ENCODE peak calls at places on chromosomes 5 and 9, in six cellular contexts. O is Peyer's patch, U is HepG2, F is esophagus squamous epithelium, R is GM12891, V is A549. Q is an unnamed sample.
A peak's percentile ranks its signal among the peaks of the same experiment; 100 is the strongest.

GRCh38 chr5:179211076-179211475 is 134.2 kb downstream of the ADAMTS2 start:
- DNase-seq in O (no peak), U (no peak), F (no peak), R (no peak), V (no peak), Q (peak; percentile 47)

GRCh38 chr5:432201-432927 is 10.6 kb upstream of the EXOC3 start:
- DNase-seq in O (peak; percentile 40), U (no peak), F (no peak), R (no peak), V (no peak), Q (no peak)

GRCh38 chr5:73067213-73067612 is 53.2 kb upstream of the TMEM171 start:
- DNase-seq in O (no peak), U (no peak), F (no peak), R (no peak), V (no peak), Q (no peak)

GRCh38 chr5:4941957-4942830 is 197.9 kb upstream of the ADAMTS16 start:
- DNase-seq in O (no peak), U (no peak), F (no peak), R (peak; percentile 55), V (peak; percentile 28), Q (peak; percentile 58)

GRCh38 chr5:20974423-20974822 is 986.4 kb upstream of the CDH18 start:
- DNase-seq in O (no peak), U (no peak), F (no peak), R (no peak), V (no peak), Q (no peak)

GRCh38 chr9:77016111-77016525 is 3.3 kb upstream of the FOXB2 start:
- DNase-seq in O (no peak), U (no peak), F (no peak), R (no peak), V (no peak), Q (no peak)

GRCh38 chr9:123687246-123687721 is 242.6 kb downstream of the DENND1A start:
- DNase-seq in O (no peak), U (peak; percentile 38), F (no peak), R (no peak), V (no peak), Q (no peak)

GRCh38 chr5:135810188-135810943 is 24.1 kb upstream of the SLC25A48 start:
- DNase-seq in O (no peak), U (no peak), F (no peak), R (no peak), V (no peak), Q (no peak)

GRCh38 chr9:124520206-124520596 is 13.0 kb upstream of the NR5A1 start:
- DNase-seq in O (no peak), U (peak; percentile 93), F (no peak), R (no peak), V (no peak), Q (no peak)

GRCh38 chr5:63613430-63613829 is 348.8 kb downstream of the HTR1A start:
- DNase-seq in O (no peak), U (no peak), F (no peak), R (no peak), V (no peak), Q (no peak)

GRCh38 chr5:137606401-137606800 is 107.3 kb upstream of the SPOCK1 start:
- DNase-seq in O (no peak), U (no peak), F (no peak), R (no peak), V (no peak), Q (no peak)

GRCh38 chr5:139104577-139105271 is 93.4 kb downstream of the SIL1 start:
- DNase-seq in O (peak; percentile 55), U (no peak), F (no peak), R (no peak), V (no peak), Q (no peak)

GRCh38 chr5:65566505-65566904 is 3.4 kb downstream of the PPWD1 start:
- DNase-seq in O (no peak), U (no peak), F (no peak), R (no peak), V (no peak), Q (no peak)

GRCh38 chr9:3521961-3522360 is 3.8 kb downstream of the RFX3 start:
- DNase-seq in O (no peak), U (no peak), F (no peak), R (no peak), V (no peak), Q (no peak)

GRCh38 chr5:79133657-79134451 is 22.2 kb downstream of the BHMT start:
- DNase-seq in O (peak; percentile 82), U (peak; percentile 64), F (no peak), R (no peak), V (peak; percentile 41), Q (peak; percentile 20)

GRCh38 chr9:138009456-138010273 is 132.1 kb downstream of the CACNA1B start:
- DNase-seq in O (peak; percentile 37), U (no peak), F (no peak), R (no peak), V (no peak), Q (no peak)

GRCh38 chr9:138062196-138062595 is 184.6 kb downstream of the CACNA1B start:
- DNase-seq in O (no peak), U (no peak), F (no peak), R (no peak), V (no peak), Q (no peak)

GRCh38 chr9:82488702-82489578 is 500.4 kb downstream of the SPATA31D1 start:
- DNase-seq in O (no peak), U (peak; percentile 80), F (no peak), R (no peak), V (no peak), Q (no peak)

GRCh38 chr9:117555964-117556629 is 141.2 kb upstream of the ASTN2 start:
- DNase-seq in O (peak; percentile 86), U (peak; percentile 60), F (no peak), R (peak; percentile 19), V (peak; percentile 17), Q (peak; percentile 45)

GRCh38 chr5:154654484-154655375 is 100.4 kb upstream of the LARP1 start:
- DNase-seq in O (no peak), U (no peak), F (no peak), R (no peak), V (no peak), Q (no peak)
- TF ChIP-seq POLR2A in O (no peak), U (no peak), F (no peak), R (no peak), V (no peak), Q (no peak)

GRCh38 chr9:127817881-127818434 is 15.3 kb downstream of the FPGS start:
- DNase-seq in O (no peak), U (no peak), F (no peak), R (no peak), V (no peak), Q (no peak)
- TF ChIP-seq POLR2A in O (no peak), U (no peak), F (no peak), R (no peak), V (no peak), Q (no peak)

DNA sequence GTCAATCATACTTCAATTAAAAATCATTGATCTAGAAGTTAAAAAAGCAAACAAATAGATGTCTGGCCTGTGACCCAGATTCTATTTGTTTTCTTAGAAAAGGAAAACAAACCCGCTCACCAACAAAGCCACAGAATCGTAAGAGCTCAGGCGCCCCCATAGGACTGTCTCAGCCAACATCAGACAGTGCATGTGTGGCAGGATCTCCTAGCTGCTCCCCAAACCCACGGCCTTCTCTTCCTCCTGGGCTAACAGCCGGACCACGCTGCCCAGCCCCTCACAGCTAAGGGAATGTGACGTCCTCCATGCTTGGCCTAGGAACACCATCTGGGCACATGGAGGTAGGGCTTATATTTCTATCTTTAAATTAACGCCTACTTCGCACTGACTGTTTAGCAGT is 19.4 kb downstream of the OR2Y1 start:
- DNase-seq in O (no peak), U (no peak), F (no peak), R (no peak), V (no peak), Q (no peak)
- TF ChIP-seq POLR2A in O (no peak), U (no peak), F (no peak), R (no peak), V (no peak), Q (no peak)

GRCh38 chr9:113966394-113966793 is 90.3 kb downstream of the ZNF618 start:
- DNase-seq in O (peak; percentile 91), U (peak; percentile 32), F (no peak), R (no peak), V (no peak), Q (no peak)
- TF ChIP-seq POLR2A in O (no peak), U (no peak), F (no peak), R (no peak), V (no peak), Q (no peak)

GRCh38 chr9:34126207-34127034 is at the start of gene DCAF12:
- DNase-seq in O (peak; percentile 94), U (peak; percentile 85), F (peak; percentile 24), R (peak; percentile 89), V (peak; percentile 91), Q (peak; percentile 94)
- TF ChIP-seq POLR2A in O (peak; percentile 66), U (peak; percentile 77), F (peak; percentile 52), R (peak; percentile 37), V (peak; percentile 51), Q (peak; percentile 77)

GRCh38 chr9:91423785-91424402 is at the start of gene NFIL3:
- DNase-seq in O (peak; percentile 90), U (peak; percentile 58), F (peak; percentile 26), R (peak; percentile 74), V (peak; percentile 57), Q (peak; percentile 95)

GRCh38 chr9:91421022-91421765 is 2.4 kb downstream of the NFIL3 start:
- DNase-seq in O (no peak), U (peak; percentile 36), F (no peak), R (no peak), V (no peak), Q (no peak)

GRCh38 chr9:91422832-91423711 is 560 bp downstream of the NFIL3 start:
- DNase-seq in O (peak; percentile 79), U (peak; percentile 44), F (no peak), R (peak; percentile 46), V (peak; percentile 61), Q (peak; percentile 88)

GRCh38 chr9:91420471-91421021 is 3.1 kb downstream of the NFIL3 start:
- DNase-seq in O (no peak), U (peak; percentile 9), F (no peak), R (no peak), V (no peak), Q (no peak)

GRCh38 chr9:91421987-91422765 is 1.5 kb downstream of the NFIL3 start:
- DNase-seq in O (no peak), U (peak; percentile 40), F (no peak), R (no peak), V (peak; percentile 12), Q (peak; percentile 58)
- TF ChIP-seq POLR2A in O (no peak), U (no peak), F (no peak), R (no peak), V (no peak), Q (no peak)